ENCODE peak calls at places on chromosomes 4 and X, in six cellular contexts. One of them, this sample, is unnamed.

GRCh38 chr4:21780158-21780557 is 168.4 kb downstream of the KCNIP4 start:
- DNase-seq in stimulated activated CD4-positive, alpha-beta T cell treated with anti-CD3 and anti-CD28 coated beads, Interleukin-2, amount 100 ng/mL, for 4 hours: no peak
- DNase-seq in T-helper 1 cell: no peak
- DNase-seq in Daoy: peak
- DNase-seq in SW480: no peak
- DNase-seq in globus pallidus: no peak
- DNase-seq in this sample: no peak

GRCh38 chr4:15291133-15291532 is 136.7 kb upstream of the C1QTNF7 start:
- DNase-seq in stimulated activated CD4-positive, alpha-beta T cell treated with anti-CD3 and anti-CD28 coated beads, Interleukin-2, amount 100 ng/mL, for 4 hours: no peak
- DNase-seq in T-helper 1 cell: no peak
- DNase-seq in Daoy: no peak
- DNase-seq in SW480: no peak
- DNase-seq in globus pallidus: no peak
- DNase-seq in this sample: no peak

GRCh38 chr4:108054025-108054424 is 64.3 kb downstream of the HADH start:
- DNase-seq in stimulated activated CD4-positive, alpha-beta T cell treated with anti-CD3 and anti-CD28 coated beads, Interleukin-2, amount 100 ng/mL, for 4 hours: no peak
- DNase-seq in T-helper 1 cell: no peak
- DNase-seq in Daoy: no peak
- DNase-seq in SW480: no peak
- DNase-seq in globus pallidus: no peak
- DNase-seq in this sample: no peak

GRCh38 chrX:75156537-75156945 is 458 bp upstream of the ABCB7 start:
- DNase-seq in stimulated activated CD4-positive, alpha-beta T cell treated with anti-CD3 and anti-CD28 coated beads, Interleukin-2, amount 100 ng/mL, for 4 hours: no peak
- DNase-seq in T-helper 1 cell: no peak
- DNase-seq in Daoy: no peak
- DNase-seq in SW480: peak
- DNase-seq in globus pallidus: peak
- DNase-seq in this sample: peak

GRCh38 chr4:148961526-148961925 is 519.3 kb upstream of the NR3C2 start:
- DNase-seq in stimulated activated CD4-positive, alpha-beta T cell treated with anti-CD3 and anti-CD28 coated beads, Interleukin-2, amount 100 ng/mL, for 4 hours: no peak
- DNase-seq in T-helper 1 cell: no peak
- DNase-seq in Daoy: no peak
- DNase-seq in SW480: no peak
- DNase-seq in globus pallidus: no peak
- DNase-seq in this sample: no peak

GRCh38 chr4:40378619-40379018 is 43.5 kb downstream of the CHRNA9 start:
- DNase-seq in stimulated activated CD4-positive, alpha-beta T cell treated with anti-CD3 and anti-CD28 coated beads, Interleukin-2, amount 100 ng/mL, for 4 hours: no peak
- DNase-seq in T-helper 1 cell: no peak
- DNase-seq in Daoy: no peak
- DNase-seq in SW480: no peak
- DNase-seq in globus pallidus: no peak
- DNase-seq in this sample: no peak

GRCh38 chr4:139154538-139154937 is 22.5 kb downstream of the ELF2 start:
- DNase-seq in stimulated activated CD4-positive, alpha-beta T cell treated with anti-CD3 and anti-CD28 coated beads, Interleukin-2, amount 100 ng/mL, for 4 hours: no peak
- DNase-seq in T-helper 1 cell: no peak
- DNase-seq in Daoy: no peak
- DNase-seq in SW480: no peak
- DNase-seq in globus pallidus: no peak
- DNase-seq in this sample: no peak

GRCh38 chr4:125983168-125983567 is 668.4 kb downstream of the FAT4 start:
- DNase-seq in stimulated activated CD4-positive, alpha-beta T cell treated with anti-CD3 and anti-CD28 coated beads, Interleukin-2, amount 100 ng/mL, for 4 hours: no peak
- DNase-seq in T-helper 1 cell: no peak
- DNase-seq in Daoy: no peak
- DNase-seq in SW480: no peak
- DNase-seq in globus pallidus: no peak
- DNase-seq in this sample: no peak

GRCh38 chr4:152063301-152064235 is 302.8 kb upstream of the GATB start:
- DNase-seq in stimulated activated CD4-positive, alpha-beta T cell treated with anti-CD3 and anti-CD28 coated beads, Interleukin-2, amount 100 ng/mL, for 4 hours: no peak
- DNase-seq in T-helper 1 cell: peak
- DNase-seq in Daoy: no peak
- DNase-seq in SW480: peak
- DNase-seq in globus pallidus: no peak
- DNase-seq in this sample: no peak

GRCh38 chr4:76744253-76744921 is 153.6 kb downstream of the SOWAHB start:
- DNase-seq in stimulated activated CD4-positive, alpha-beta T cell treated with anti-CD3 and anti-CD28 coated beads, Interleukin-2, amount 100 ng/mL, for 4 hours: no peak
- DNase-seq in T-helper 1 cell: no peak
- DNase-seq in Daoy: no peak
- DNase-seq in SW480: no peak
- DNase-seq in globus pallidus: no peak
- DNase-seq in this sample: no peak

GRCh38 chr4:76666940-76667532 is 230.9 kb downstream of the SOWAHB start:
- DNase-seq in stimulated activated CD4-positive, alpha-beta T cell treated with anti-CD3 and anti-CD28 coated beads, Interleukin-2, amount 100 ng/mL, for 4 hours: no peak
- DNase-seq in T-helper 1 cell: no peak
- DNase-seq in Daoy: no peak
- DNase-seq in SW480: no peak
- DNase-seq in globus pallidus: no peak
- DNase-seq in this sample: no peak

GRCh38 chrX:17744896-17745523 is 7.7 kb downstream of the SCML1 start:
- DNase-seq in stimulated activated CD4-positive, alpha-beta T cell treated with anti-CD3 and anti-CD28 coated beads, Interleukin-2, amount 100 ng/mL, for 4 hours: no peak
- DNase-seq in T-helper 1 cell: no peak
- DNase-seq in Daoy: no peak
- DNase-seq in SW480: peak
- DNase-seq in globus pallidus: no peak
- DNase-seq in this sample: peak

GRCh38 chr4:82360298-82361177 is 13.3 kb downstream of the HNRNPD start:
- DNase-seq in stimulated activated CD4-positive, alpha-beta T cell treated with anti-CD3 and anti-CD28 coated beads, Interleukin-2, amount 100 ng/mL, for 4 hours: no peak
- DNase-seq in T-helper 1 cell: no peak
- DNase-seq in Daoy: no peak
- DNase-seq in SW480: peak
- DNase-seq in globus pallidus: peak
- DNase-seq in this sample: peak

GRCh38 chr4:7803371-7803770 is 136.3 kb downstream of the AFAP1 start:
- DNase-seq in stimulated activated CD4-positive, alpha-beta T cell treated with anti-CD3 and anti-CD28 coated beads, Interleukin-2, amount 100 ng/mL, for 4 hours: no peak
- DNase-seq in T-helper 1 cell: no peak
- DNase-seq in Daoy: no peak
- DNase-seq in SW480: no peak
- DNase-seq in globus pallidus: no peak
- DNase-seq in this sample: no peak

GRCh38 chr4:42492977-42493376 is 95.7 kb downstream of the SHISA3 start:
- DNase-seq in stimulated activated CD4-positive, alpha-beta T cell treated with anti-CD3 and anti-CD28 coated beads, Interleukin-2, amount 100 ng/mL, for 4 hours: no peak
- DNase-seq in T-helper 1 cell: no peak
- DNase-seq in Daoy: no peak
- DNase-seq in SW480: no peak
- DNase-seq in globus pallidus: no peak
- DNase-seq in this sample: no peak

GRCh38 chr4:79864470-79865190 is 208.4 kb downstream of the ANTXR2 start:
- DNase-seq in stimulated activated CD4-positive, alpha-beta T cell treated with anti-CD3 and anti-CD28 coated beads, Interleukin-2, amount 100 ng/mL, for 4 hours: no peak
- DNase-seq in T-helper 1 cell: no peak
- DNase-seq in Daoy: no peak
- DNase-seq in SW480: no peak
- DNase-seq in globus pallidus: no peak
- DNase-seq in this sample: no peak

GRCh38 chr4:61064636-61065035 is 135.5 kb upstream of the ADGRL3 start:
- DNase-seq in stimulated activated CD4-positive, alpha-beta T cell treated with anti-CD3 and anti-CD28 coated beads, Interleukin-2, amount 100 ng/mL, for 4 hours: no peak
- DNase-seq in T-helper 1 cell: no peak
- DNase-seq in Daoy: peak
- DNase-seq in SW480: no peak
- DNase-seq in globus pallidus: no peak
- DNase-seq in this sample: no peak

GRCh38 chr4:140705625-140706275 is 50.4 kb downstream of the TBC1D9 start:
- DNase-seq in stimulated activated CD4-positive, alpha-beta T cell treated with anti-CD3 and anti-CD28 coated beads, Interleukin-2, amount 100 ng/mL, for 4 hours: no peak
- DNase-seq in T-helper 1 cell: no peak
- DNase-seq in Daoy: no peak
- DNase-seq in SW480: no peak
- DNase-seq in globus pallidus: no peak
- DNase-seq in this sample: no peak

This sample was measured in ACHN.